ENCODE peak calls at places on chromosomes 3 and 15, in seven cellular contexts. P, L, K, R, W, V and A are unnamed samples.

GRCh38 chr3:173109143-173109542 is 31.9 kb downstream of the SPATA16 start:
- DNase-seq in R (no peak), K (no peak), L (no peak), P (no peak), W (no peak), V (no peak), A (no peak)

GRCh38 chr3:64681827-64682226 is 6.0 kb downstream of the ADAMTS9 start:
- DNase-seq in K (no peak), P (no peak), W (no peak), L (no peak), R (no peak), V (no peak), A (no peak)

GRCh38 chr15:45796433-45796832 is 161.6 kb downstream of the SQOR start:
- DNase-seq in R (no peak), W (no peak), P (no peak), L (no peak), K (no peak), V (no peak), A (no peak)

GRCh38 chr3:170307998-170308398 is 49.5 kb upstream of the SKIL start:
- DNase-seq in R (no peak), P (peak), W (no peak), K (peak), L (no peak), V (peak), A (no peak)

GRCh38 chr15:63219196-63219719 is 29.9 kb downstream of the RAB8B start:
- DNase-seq in P (peak), R (no peak), W (no peak), K (no peak), V (no peak), L (no peak), A (no peak)

GRCh38 chr15:34812369-34812768 is 17.0 kb upstream of the ACTC1 start:
- DNase-seq in V (no peak), L (no peak), R (no peak), P (peak), W (no peak), K (no peak), A (no peak)

GRCh38 chr3:168024537-168024941 is 71.2 kb downstream of the GOLIM4 start:
- DNase-seq in K (no peak), P (peak), R (no peak), V (peak), W (no peak), L (no peak), A (no peak)

GRCh38 chr3:38657369-38657768 is 7.9 kb upstream of the SCN5A start:
- DNase-seq in P (no peak), L (no peak), K (no peak), W (no peak), V (no peak), R (no peak), A (no peak)

GRCh38 chr3:12227833-12228232 is 61.0 kb upstream of the PPARG start:
- DNase-seq in L (no peak), R (no peak), P (peak), K (no peak), W (no peak), V (peak), A (no peak)

GRCh38 chr3:161358488-161358887 is 12.8 kb downstream of the SPTSSB start:
- DNase-seq in L (no peak), P (no peak), V (peak), R (no peak), K (no peak), W (no peak), A (no peak)

GRCh38 chr15:79397264-79397663 is 34.9 kb upstream of the MINAR1 start:
- DNase-seq in R (no peak), V (no peak), W (no peak), K (no peak), L (no peak), P (no peak), A (no peak)

GRCh38 chr3:38137615-38138346 is 680 bp upstream of the MYD88 start:
- DNase-seq in K (no peak), L (no peak), V (no peak), P (no peak), W (no peak), R (peak), A (peak)

GRCh38 chr3:59335338-59335737 is 285.5 kb upstream of the CFAP20DC start:
- DNase-seq in L (no peak), P (no peak), V (no peak), K (no peak), W (no peak), R (no peak), A (no peak)

GRCh38 chr3:130857336-130858026 is 36.4 kb upstream of the ATP2C1 start:
- DNase-seq in P (no peak), K (no peak), L (no peak), V (peak), R (no peak), W (no peak), A (no peak)

GRCh38 chr3:56989434-56990294 is 70.8 kb upstream of the SPATA12 start:
- DNase-seq in P (peak), K (peak), R (no peak), V (no peak), W (peak), L (no peak), A (no peak)

GRCh38 chr15:70902105-70902504 is 9.5 kb downstream of the LRRC49 start:
- DNase-seq in K (no peak), W (no peak), P (peak), V (peak), L (no peak), R (no peak), A (no peak)

GRCh38 chr15:78020007-78020406 is 57.5 kb downstream of the TBC1D2B start:
- DNase-seq in L (no peak), P (no peak), W (no peak), V (no peak), R (no peak), K (no peak), A (no peak)

GRCh38 chr3:15015456-15015855 is 49.7 kb downstream of the MRPS25 start:
- DNase-seq in P (no peak), W (no peak), K (no peak), R (no peak), V (peak), L (no peak), A (no peak)

GRCh38 chr3:58004972-58005371 is 3.2 kb upstream of the FLNB start:
- DNase-seq in K (no peak), R (no peak), V (peak), P (peak), W (no peak), L (no peak), A (no peak)

GRCh38 chr3:5732081-5732480 is 544.6 kb downstream of the EDEM1 start:
- DNase-seq in R (no peak), W (no peak), P (no peak), L (no peak), V (no peak), K (no peak), A (no peak)

GRCh38 chr3:18190646-18191045 is 234.5 kb downstream of the SATB1 start:
- DNase-seq in V (no peak), W (no peak), P (no peak), L (no peak), R (no peak), K (no peak), A (no peak)

GRCh38 chr3:14933829-14934425 is 13.5 kb upstream of the NR2C2 start:
- DNase-seq in L (no peak), R (no peak), P (no peak), V (no peak), K (no peak), W (no peak), A (no peak)

GRCh38 chr3:66036586-66037061 is 2.1 kb downstream of the MAGI1 start:
- DNase-seq in V (no peak), W (no peak), K (peak), P (no peak), L (no peak), R (no peak), A (no peak)

GRCh38 chr15:62594017-62594416 is 428.9 kb upstream of the C2CD4B start:
- DNase-seq in W (no peak), V (peak), R (no peak), L (no peak), K (no peak), P (no peak), A (no peak)

GRCh38 chr15:49831206-49831965 is 210.5 kb downstream of the DTWD1 start:
- DNase-seq in K (no peak), W (peak), L (no peak), V (peak), P (peak), R (peak), A (peak)

DNA sequence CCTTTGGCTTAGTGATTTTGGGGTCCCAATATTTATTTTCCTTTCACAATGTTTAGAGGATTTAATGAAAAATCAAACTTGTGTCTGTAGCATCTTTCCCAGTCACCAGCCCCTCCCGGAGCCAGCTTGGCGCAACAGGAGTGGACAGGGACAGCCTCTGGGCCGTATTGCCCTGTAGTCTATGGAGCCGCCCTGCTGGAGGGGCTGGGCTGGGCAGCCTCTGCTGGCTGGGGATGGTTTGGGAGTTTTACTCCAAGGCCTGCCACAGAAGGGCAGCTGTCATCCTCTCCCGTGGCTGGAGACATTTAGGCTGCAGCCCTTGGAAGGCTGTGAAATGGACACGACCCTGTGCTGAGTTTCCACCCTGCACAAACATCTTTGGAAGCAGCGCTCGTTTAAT is 89.4 kb upstream of the RGMA start:
- DNase-seq in P (no peak), L (no peak), V (no peak), K (no peak), R (no peak), W (no peak), A (no peak)
- TF ChIP-seq CTCF in P (no peak), L (no peak), V (no peak), K (no peak), R (no peak), W (no peak), A (no peak)

GRCh38 chr3:148106062-148106461 is 591.6 kb upstream of the AGTR1 start:
- DNase-seq in R (no peak), W (no peak), K (no peak), P (peak), V (no peak), L (no peak), A (no peak)
- H3K4me3 ChIP-seq in R (no peak), W (no peak), K (no peak), P (no peak), V (no peak), L (no peak), A (no peak)

DNA sequence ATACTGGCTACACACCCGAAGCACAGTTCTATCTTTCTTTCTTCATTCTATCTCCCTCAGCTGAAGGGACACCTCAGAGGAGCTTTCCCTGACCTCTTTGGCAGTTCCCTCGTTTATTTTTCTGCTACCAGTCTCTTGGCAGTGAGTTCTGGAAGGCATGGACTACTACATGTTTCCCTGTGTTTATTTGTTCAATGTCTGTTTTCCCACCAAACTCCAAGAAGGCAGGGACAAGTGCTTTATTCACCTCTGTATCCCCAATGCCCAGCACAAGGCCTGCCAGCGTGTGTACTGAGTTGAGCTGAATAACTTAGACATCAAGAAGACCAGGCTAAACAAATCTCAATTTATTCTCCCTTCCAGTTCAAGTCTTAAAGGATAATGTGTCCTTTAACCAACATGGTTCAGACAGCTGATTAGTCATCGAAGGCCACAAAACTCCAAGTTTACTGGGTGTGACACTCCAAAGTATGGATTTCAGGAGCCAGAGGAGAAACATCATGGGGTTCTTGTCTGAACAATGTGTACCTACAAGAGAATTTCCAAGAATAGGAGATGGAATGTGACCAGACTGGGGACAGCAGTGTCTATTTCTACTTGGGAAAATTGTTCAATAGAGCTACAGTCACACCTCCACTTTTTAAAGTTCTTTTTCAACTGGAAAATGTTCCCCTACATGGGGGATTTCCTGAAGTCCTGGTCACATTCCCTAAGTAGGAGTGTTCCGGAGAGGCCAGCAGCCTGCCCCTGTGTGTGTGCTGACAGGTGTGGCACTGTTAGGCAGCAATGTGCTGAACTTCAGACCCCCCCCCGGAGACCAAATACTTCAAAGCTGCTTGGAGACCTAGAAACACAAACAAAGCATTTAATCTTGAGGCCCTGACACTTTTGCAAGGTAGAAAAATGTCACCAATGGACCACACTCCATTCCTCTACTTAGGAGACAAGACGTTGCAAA is 259.9 kb upstream of the CTNNB1 start:
- DNase-seq in V (peak), R (no peak), P (no peak), K (no peak), L (peak), W (no peak), A (peak)
- H3K27ac ChIP-seq in V (no peak), R (peak), P (no peak), K (peak), L (no peak), W (no peak), A (peak)

GRCh38 chr15:85485956-85486567 is 105.7 kb downstream of the AKAP13 start:
- DNase-seq in K (peak), P (peak), V (peak), R (peak), L (no peak), W (no peak), A (no peak)
- TF ChIP-seq CTCF in K (no peak), P (peak), V (peak), R (peak), L (peak), W (peak), A (peak)

GRCh38 chr15:68209272-68209671 is 4.1 kb upstream of the CALML4 start:
- DNase-seq in W (peak), P (no peak), R (no peak), V (no peak), K (no peak), L (no peak), A (peak)
- H3K4me3 ChIP-seq in W (no peak), P (no peak), R (no peak), V (no peak), K (no peak), L (no peak), A (no peak)

GRCh38 chr3:186782542-186783069 is 771 bp upstream of the EIF4A2 start:
- DNase-seq in R (no peak), K (no peak), W (no peak), L (no peak), V (no peak), P (no peak), A (no peak)
- H3K27ac ChIP-seq in R (peak), K (peak), W (peak), L (peak), V (peak), P (peak), A (peak)

DNA sequence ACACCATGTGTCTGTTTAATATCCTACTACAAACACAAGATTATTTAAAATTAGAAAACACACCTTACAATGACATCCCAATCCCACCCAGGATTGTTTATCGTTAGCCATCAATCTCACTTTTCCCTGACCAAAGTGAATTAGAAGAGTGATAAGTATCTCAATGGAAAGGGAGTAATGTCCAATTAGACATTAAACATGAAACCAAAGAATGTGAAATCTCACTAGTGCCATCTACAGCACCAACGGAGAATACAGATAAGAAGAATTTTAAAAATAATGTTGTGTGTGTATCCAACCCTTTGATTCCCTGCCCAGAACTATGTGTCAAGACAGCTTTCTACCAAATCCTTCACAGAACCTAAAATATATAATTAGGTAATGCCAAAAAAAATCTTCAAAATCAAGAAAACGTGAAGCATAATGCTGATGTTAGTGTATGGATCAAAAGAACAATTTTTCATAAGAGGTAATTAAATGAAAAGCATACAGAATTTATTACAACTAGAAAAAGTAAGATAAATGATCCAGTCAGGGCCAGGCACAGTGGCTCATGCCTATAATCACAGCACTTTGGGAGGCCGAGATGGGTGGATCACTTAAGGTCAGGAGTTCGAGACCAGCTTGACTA is 64.2 kb downstream of the SCAPER start:
- DNase-seq in P (peak), V (peak), W (no peak), R (no peak), L (no peak), K (no peak), A (no peak)
- TF ChIP-seq CTCF in P (peak), V (peak), W (peak), R (no peak), L (peak), K (no peak), A (peak)

GRCh38 chr15:82646250-82647044 is 716 bp downstream of the CPEB1 start:
- DNase-seq in K (no peak), R (no peak), V (no peak), W (no peak), L (peak), P (no peak), A (no peak)
- H3K4me3 ChIP-seq in K (peak), R (peak), V (no peak), W (peak), L (no peak), P (peak), A (peak)

GRCh38 chr3:49654176-49654825 is 19.9 kb upstream of the APEH start:
- DNase-seq in P (no peak), V (no peak), K (no peak), R (no peak), W (no peak), L (no peak), A (no peak)

GRCh38 chr3:49652218-49652921 is 21.8 kb upstream of the APEH start:
- DNase-seq in L (no peak), K (no peak), V (no peak), R (no peak), P (no peak), W (no peak), A (no peak)

GRCh38 chr3:49654955-49655556 is 19.1 kb upstream of the APEH start:
- DNase-seq in P (no peak), V (no peak), K (peak), W (no peak), L (no peak), R (no peak), A (no peak)

GRCh38 chr3:49653636-49654035 is 20.5 kb upstream of the APEH start:
- DNase-seq in V (no peak), R (no peak), K (no peak), P (no peak), L (no peak), W (no peak), A (no peak)

GRCh38 chr3:49653016-49653415 is 21.1 kb upstream of the APEH start:
- DNase-seq in V (no peak), W (no peak), P (no peak), L (no peak), K (no peak), R (no peak), A (no peak)
- H3K27ac ChIP-seq in V (no peak), W (no peak), P (no peak), L (no peak), K (no peak), R (no peak), A (no peak)

GRCh38 chr15:39546842-39547241 is 34.0 kb upstream of the THBS1 start:
- DNase-seq in R (no peak), L (no peak), W (no peak), K (no peak), P (no peak), V (no peak), A (no peak)

GRCh38 chr15:39539466-39539865 is 41.4 kb upstream of the THBS1 start:
- DNase-seq in V (no peak), R (no peak), K (no peak), W (no peak), L (no peak), P (no peak), A (no peak)

GRCh38 chr15:39539973-39540558 is 40.8 kb upstream of the THBS1 start:
- DNase-seq in L (no peak), V (no peak), W (no peak), K (no peak), R (no peak), P (no peak), A (no peak)

GRCh38 chr15:39542385-39543065 is 38.4 kb upstream of the THBS1 start:
- DNase-seq in K (no peak), P (no peak), W (no peak), V (no peak), R (no peak), L (no peak), A (no peak)

DNA sequence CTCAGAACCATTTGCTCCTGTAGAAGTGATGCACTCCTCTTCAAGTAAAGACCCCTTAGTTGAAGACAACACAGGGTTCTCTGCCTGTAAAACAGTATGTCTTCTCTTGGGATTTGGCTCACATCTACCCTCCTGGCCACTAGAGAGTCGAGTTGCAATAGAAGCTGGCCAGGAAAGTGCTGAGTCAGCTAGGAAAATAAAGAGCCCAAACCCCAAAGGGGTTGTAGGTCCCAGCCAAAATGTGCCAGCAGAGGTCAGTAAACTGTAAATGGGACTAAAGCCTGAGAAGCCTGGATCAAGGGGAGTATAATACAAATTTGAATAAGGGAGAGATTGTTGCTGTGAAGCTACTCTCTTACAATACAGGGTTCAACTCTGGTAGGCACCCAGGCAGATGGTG is 37.2 kb upstream of the THBS1 start:
- DNase-seq in V (no peak), L (no peak), W (no peak), K (no peak), P (peak), R (no peak), A (no peak)
- TF ChIP-seq CTCF in V (peak), L (no peak), W (no peak), K (no peak), P (no peak), R (no peak), A (no peak)